ENCODE peak calls at places on chromosomes 5 and 9, in four cellular contexts. One of them, this sample, is unnamed.

GRCh38 chr5:65506961-65507360 is 25.2 kb upstream of the ADAMTS6 start:
- DNase-seq in foreskin keratinocyte: no peak
- DNase-seq in NCI-H2081: no peak
- DNase-seq in EL: peak
- DNase-seq in this sample: no peak

GRCh38 chr9:108297025-108297424 is 558.8 kb downstream of the ACTL7B start:
- DNase-seq in foreskin keratinocyte: no peak
- DNase-seq in NCI-H2081: no peak
- DNase-seq in EL: peak
- DNase-seq in this sample: peak

GRCh38 chr5:172235132-172235780 is 41.3 kb downstream of the EFCAB9 start:
- DNase-seq in foreskin keratinocyte: no peak
- DNase-seq in NCI-H2081: no peak
- DNase-seq in EL: no peak
- DNase-seq in this sample: no peak

GRCh38 chr5:33641722-33642505 is 201.1 kb downstream of the TARS1 start:
- DNase-seq in foreskin keratinocyte: peak
- DNase-seq in NCI-H2081: no peak
- DNase-seq in EL: peak
- DNase-seq in this sample: no peak

GRCh38 chr5:1118738-1119137 is 6.9 kb upstream of the SLC12A7 start:
- DNase-seq in foreskin keratinocyte: no peak
- DNase-seq in NCI-H2081: no peak
- DNase-seq in EL: no peak
- DNase-seq in this sample: no peak

GRCh38 chr9:126151671-126152050 is 175.0 kb upstream of the MVB12B start:
- DNase-seq in foreskin keratinocyte: peak
- DNase-seq in NCI-H2081: peak
- DNase-seq in EL: no peak
- DNase-seq in this sample: no peak

GRCh38 chr5:128920345-128921215 is 44.7 kb upstream of the SLC27A6 start:
- DNase-seq in foreskin keratinocyte: peak
- DNase-seq in NCI-H2081: no peak
- DNase-seq in EL: peak
- DNase-seq in this sample: no peak

GRCh38 chr9:113350937-113351336 is 1.6 kb downstream of the BSPRY start:
- DNase-seq in foreskin keratinocyte: no peak
- DNase-seq in NCI-H2081: no peak
- DNase-seq in EL: no peak
- DNase-seq in this sample: no peak

GRCh38 chr9:93064392-93065124 is 6.1 kb downstream of the SUSD3 start:
- DNase-seq in foreskin keratinocyte: no peak
- DNase-seq in NCI-H2081: no peak
- DNase-seq in EL: no peak
- DNase-seq in this sample: no peak

GRCh38 chr5:79843450-79844388 is 147.3 kb downstream of the MTX3 start:
- DNase-seq in foreskin keratinocyte: no peak
- DNase-seq in NCI-H2081: no peak
- DNase-seq in EL: no peak
- DNase-seq in this sample: no peak

GRCh38 chr9:124392855-124393460 is 22.3 kb downstream of the PSMB7 start:
- DNase-seq in foreskin keratinocyte: peak
- DNase-seq in NCI-H2081: peak
- DNase-seq in EL: peak
- DNase-seq in this sample: no peak

GRCh38 chr5:88689662-88690351 is 193.2 kb downstream of the MEF2C start:
- DNase-seq in foreskin keratinocyte: no peak
- DNase-seq in NCI-H2081: no peak
- DNase-seq in EL: no peak
- DNase-seq in this sample: no peak

GRCh38 chr9:86685556-86685955 is 261.8 kb downstream of the GAS1 start:
- DNase-seq in foreskin keratinocyte: no peak
- DNase-seq in NCI-H2081: no peak
- DNase-seq in EL: no peak
- DNase-seq in this sample: no peak

GRCh38 chr5:43367453-43367852 is 44.7 kb downstream of the CCL28 start:
- DNase-seq in foreskin keratinocyte: no peak
- DNase-seq in NCI-H2081: no peak
- DNase-seq in EL: no peak
- DNase-seq in this sample: no peak

GRCh38 chr9:137820161-137820855 is 57.3 kb upstream of the CACNA1B start:
- DNase-seq in foreskin keratinocyte: no peak
- DNase-seq in NCI-H2081: no peak
- DNase-seq in EL: peak
- DNase-seq in this sample: no peak

GRCh38 chr5:171520300-171521170 is 101.1 kb downstream of the FGF18 start:
- DNase-seq in foreskin keratinocyte: peak
- DNase-seq in NCI-H2081: no peak
- DNase-seq in EL: peak
- DNase-seq in this sample: no peak

GRCh38 chr9:70746316-70746715 is 331.9 kb upstream of the KLF9 start:
- DNase-seq in foreskin keratinocyte: no peak
- DNase-seq in NCI-H2081: no peak
- DNase-seq in EL: no peak
- DNase-seq in this sample: no peak

GRCh38 chr5:133371371-133372155 is 240.8 kb downstream of the FSTL4 start:
- DNase-seq in foreskin keratinocyte: peak
- DNase-seq in NCI-H2081: no peak
- DNase-seq in EL: no peak
- DNase-seq in this sample: no peak

GRCh38 chr5:105504-106080 is 13.6 kb downstream of the PLEKHG4B start:
- DNase-seq in foreskin keratinocyte: no peak
- DNase-seq in NCI-H2081: peak
- DNase-seq in EL: no peak
- DNase-seq in this sample: no peak

GRCh38 chr9:38160613-38161215 is 91.7 kb upstream of the SHB start:
- DNase-seq in foreskin keratinocyte: no peak
- DNase-seq in NCI-H2081: peak
- DNase-seq in EL: peak
- DNase-seq in this sample: peak

GRCh38 chr5:96752341-96753016 is 55.3 kb downstream of the ERAP1 start:
- DNase-seq in foreskin keratinocyte: peak
- DNase-seq in NCI-H2081: peak
- DNase-seq in EL: peak
- DNase-seq in this sample: no peak

GRCh38 chr5:60996368-60996767 is 51.4 kb downstream of the NDUFAF2 start:
- DNase-seq in foreskin keratinocyte: no peak
- DNase-seq in NCI-H2081: no peak
- DNase-seq in EL: no peak
- DNase-seq in this sample: no peak

GRCh38 chr9:126695186-126696090 is 81.7 kb downstream of the LMX1B start:
- DNase-seq in foreskin keratinocyte: no peak
- DNase-seq in NCI-H2081: no peak
- DNase-seq in EL: no peak
- DNase-seq in this sample: no peak

GRCh38 chr9:129316281-129317030 is 138.4 kb upstream of the IER5L start:
- DNase-seq in foreskin keratinocyte: no peak
- DNase-seq in NCI-H2081: no peak
- DNase-seq in EL: no peak
- DNase-seq in this sample: no peak

GRCh38 chr5:142262683-142263082 is 62.1 kb downstream of the SPRY4 start:
- DNase-seq in foreskin keratinocyte: no peak
- DNase-seq in NCI-H2081: no peak
- DNase-seq in EL: no peak
- DNase-seq in this sample: no peak

GRCh38 chr5:170312666-170313065 is 15.1 kb upstream of the LCP2 start:
- DNase-seq in foreskin keratinocyte: peak
- DNase-seq in NCI-H2081: no peak
- DNase-seq in EL: peak
- DNase-seq in this sample: peak

GRCh38 chr9:129283290-129283691 is 105.2 kb upstream of the IER5L start:
- DNase-seq in foreskin keratinocyte: no peak
- DNase-seq in NCI-H2081: no peak
- DNase-seq in EL: no peak
- DNase-seq in this sample: peak

GRCh38 chr9:99845063-99845462 is 23.4 kb downstream of the NR4A3 start:
- DNase-seq in foreskin keratinocyte: no peak
- DNase-seq in NCI-H2081: no peak
- DNase-seq in EL: no peak
- DNase-seq in this sample: no peak

GRCh38 chr5:2575292-2575691 is 176.2 kb downstream of the IRX2 start:
- DNase-seq in foreskin keratinocyte: no peak
- DNase-seq in NCI-H2081: no peak
- DNase-seq in EL: no peak
- DNase-seq in this sample: no peak

GRCh38 chr5:14185336-14186131 is 42.4 kb downstream of the TRIO start:
- DNase-seq in foreskin keratinocyte: peak
- DNase-seq in NCI-H2081: no peak
- DNase-seq in EL: peak
- DNase-seq in this sample: no peak

GRCh38 chr5:68033961-68034581 is 181.5 kb upstream of the PIK3R1 start:
- DNase-seq in foreskin keratinocyte: peak
- DNase-seq in NCI-H2081: no peak
- DNase-seq in EL: peak
- DNase-seq in this sample: no peak

GRCh38 chr5:132060501-132061161 is at the start of gene IL3:
- DNase-seq in foreskin keratinocyte: no peak
- DNase-seq in NCI-H2081: no peak
- DNase-seq in EL: no peak
- DNase-seq in this sample: no peak

This sample was measured in ascending aorta.